ENCODE peak calls at places on chromosomes 11 and 22, in five cellular contexts. U, O, D, X and W are unnamed samples.

GRCh38 chr11:125001073-125001764 is 47.2 kb downstream of the CCDC15 start:
- DNase-seq in U (no peak), O (no peak), D (peak; percentile 29), X (no peak), W (no peak)

GRCh38 chr11:32088117-32088941 is 2.5 kb upstream of the RCN1 start:
- DNase-seq in U (no peak), O (no peak), D (peak; percentile 94), X (no peak), W (peak; percentile 79)

GRCh38 chr22:45240137-45240809 is 421 bp downstream of the KIAA0930 start:
- DNase-seq in U (peak; percentile 25), O (no peak), D (no peak), X (peak; percentile 70), W (no peak)

GRCh38 chr22:33240901-33241300 is 182.7 kb upstream of the SYN3 start:
- DNase-seq in U (no peak), O (no peak), D (no peak), X (no peak), W (peak; percentile 68)

GRCh38 chr11:127106142-127106541 is 105.6 kb upstream of the KIRREL3 start:
- DNase-seq in U (no peak), O (no peak), D (no peak), X (no peak), W (no peak)

GRCh38 chr22:27213291-27213690 is 555.9 kb downstream of the MIAT start:
- DNase-seq in U (no peak), O (no peak), D (peak; percentile 71), X (no peak), W (no peak)

GRCh38 chr11:92225563-92226308 is 1.1 kb downstream of the FAT3 start:
- DNase-seq in U (no peak), O (peak; percentile 7), D (peak; percentile 8), X (no peak), W (no peak)

GRCh38 chr22:29003975-29004646 is 57.5 kb downstream of the C22orf31 start:
- DNase-seq in U (no peak), O (no peak), D (no peak), X (no peak), W (no peak)

GRCh38 chr11:122038543-122038942 is 77.5 kb downstream of the BLID start:
- DNase-seq in U (no peak), O (no peak), D (peak; percentile 96), X (no peak), W (peak; percentile 94)

GRCh38 chr22:32043391-32043790 is 330 bp downstream of the SLC5A1 start:
- DNase-seq in U (no peak), O (no peak), D (no peak), X (no peak), W (no peak)

GRCh38 chr11:8826145-8826786 is 84.7 kb upstream of the AKIP1 start:
- DNase-seq in U (no peak), O (no peak), D (peak; percentile 87), X (no peak), W (peak; percentile 86)

GRCh38 chr11:90747057-90747456 is 524.2 kb upstream of the CHORDC1 start:
- DNase-seq in U (no peak), O (no peak), D (no peak), X (no peak), W (peak; percentile 69)

GRCh38 chr22:37676691-37677627 is 1.5 kb downstream of the LGALS1 start:
- DNase-seq in U (peak; percentile 90), O (peak; percentile 89), D (peak; percentile 95), X (peak; percentile 93), W (peak; percentile 77)

GRCh38 chr22:43541462-43542407 is 129.9 kb downstream of the MPPED1 start:
- DNase-seq in U (no peak), O (no peak), D (no peak), X (peak; percentile 15), W (no peak)

GRCh38 chr11:78651923-78652602 is 77.4 kb upstream of the NARS2 start:
- DNase-seq in U (peak; percentile 17), O (no peak), D (no peak), X (no peak), W (no peak)

GRCh38 chr11:128279861-128280260 is 307.5 kb downstream of the ETS1 start:
- DNase-seq in U (no peak), O (no peak), D (peak; percentile 54), X (no peak), W (no peak)

GRCh38 chr11:31106963-31107576 is 262.5 kb downstream of the DCDC1 start:
- DNase-seq in U (peak; percentile 28), O (peak; percentile 26), D (peak; percentile 0), X (peak; percentile 72), W (no peak)

GRCh38 chr22:50294319-50294656 is 13.2 kb downstream of the PLXNB2 start:
- DNase-seq in U (no peak), O (no peak), D (no peak), X (no peak), W (no peak)

GRCh38 chr11:19905280-19905853 is 192.7 kb downstream of the NAV2 start:
- DNase-seq in U (no peak), O (no peak), D (peak; percentile 50), X (no peak), W (peak; percentile 10)

GRCh38 chr11:7514099-7514725 is 413 bp downstream of the PPFIBP2 start:
- DNase-seq in U (peak; percentile 15), O (no peak), D (no peak), X (peak; percentile 65), W (peak; percentile 15)

GRCh38 chr22:48147404-48147803 is 1385.0 kb downstream of the TBC1D22A start:
- DNase-seq in U (no peak), O (no peak), D (no peak), X (no peak), W (no peak)

GRCh38 chr11:25891960-25892359 is 440.0 kb upstream of the ANO3 start:
- DNase-seq in U (no peak), O (no peak), D (no peak), X (no peak), W (no peak)

GRCh38 chr11:61509058-61510029 is 795 bp downstream of the LRRC10B start:
- DNase-seq in U (peak; percentile 57), O (peak; percentile 79), D (peak; percentile 54), X (peak; percentile 84), W (peak; percentile 57)

GRCh38 chr11:94835571-94835970 is 67.4 kb downstream of the AMOTL1 start:
- DNase-seq in U (no peak), O (no peak), D (peak; percentile 29), X (no peak), W (no peak)